ENCODE peak calls at places on chromosomes 5 and 9, in four cellular contexts. One of them, this sample, is unnamed. For H3K4me1, the result is how much of the 10 kb centered on the place peaks cover.

GRCh38 chr5:179265529-179266290 is 79.6 kb downstream of the ADAMTS2 start:
- DNase-seq in fibroblast of lung: peak
- DNase-seq in CD8-positive, alpha-beta T cell: no peak
- DNase-seq in tibial nerve: peak
- DNase-seq in this sample: peak

GRCh38 chr9:114836769-114837168 is 30.9 kb upstream of the TNFSF15 start:
- DNase-seq in fibroblast of lung: no peak
- DNase-seq in CD8-positive, alpha-beta T cell: no peak
- DNase-seq in tibial nerve: no peak
- DNase-seq in this sample: no peak

GRCh38 chr5:144092510-144092909 is 77.9 kb downstream of the YIPF5 start:
- DNase-seq in fibroblast of lung: no peak
- DNase-seq in CD8-positive, alpha-beta T cell: no peak
- DNase-seq in tibial nerve: no peak
- DNase-seq in this sample: no peak

GRCh38 chr9:116899337-116900006 is 212.4 kb downstream of the TRIM32 start:
- DNase-seq in fibroblast of lung: no peak
- DNase-seq in CD8-positive, alpha-beta T cell: no peak
- DNase-seq in tibial nerve: no peak
- DNase-seq in this sample: no peak

GRCh38 chr9:89489548-89490527 is 8.1 kb downstream of the SEMA4D start:
- DNase-seq in fibroblast of lung: no peak
- DNase-seq in CD8-positive, alpha-beta T cell: no peak
- DNase-seq in tibial nerve: no peak
- DNase-seq in this sample: peak

GRCh38 chr5:56725709-56726108 is 89.6 kb upstream of the MAP3K1 start:
- DNase-seq in fibroblast of lung: peak
- DNase-seq in CD8-positive, alpha-beta T cell: no peak
- DNase-seq in tibial nerve: no peak
- DNase-seq in this sample: no peak

GRCh38 chr5:58037899-58038298 is 422.0 kb downstream of the PLK2 start:
- DNase-seq in fibroblast of lung: no peak
- DNase-seq in CD8-positive, alpha-beta T cell: no peak
- DNase-seq in tibial nerve: no peak
- DNase-seq in this sample: no peak

GRCh38 chr5:33936381-33937016 is at the start of gene RXFP3:
- DNase-seq in fibroblast of lung: peak
- DNase-seq in CD8-positive, alpha-beta T cell: no peak
- DNase-seq in tibial nerve: no peak
- DNase-seq in this sample: no peak

GRCh38 chr9:120852240-120853018 is 9.7 kb upstream of the PSMD5 start:
- DNase-seq in fibroblast of lung: no peak
- DNase-seq in CD8-positive, alpha-beta T cell: no peak
- DNase-seq in tibial nerve: no peak
- DNase-seq in this sample: no peak

GRCh38 chr9:89278997-89279739 is 31.8 kb upstream of the CKS2 start:
- DNase-seq in fibroblast of lung: peak
- DNase-seq in CD8-positive, alpha-beta T cell: no peak
- DNase-seq in tibial nerve: no peak
- DNase-seq in this sample: no peak

GRCh38 chr5:139696894-139697658 is 48.9 kb downstream of the CXXC5 start:
- DNase-seq in fibroblast of lung: peak
- DNase-seq in CD8-positive, alpha-beta T cell: no peak
- DNase-seq in tibial nerve: peak
- DNase-seq in this sample: no peak

GRCh38 chr9:34513567-34514214 is 9.1 kb downstream of the ENHO start:
- DNase-seq in fibroblast of lung: no peak
- DNase-seq in CD8-positive, alpha-beta T cell: no peak
- DNase-seq in tibial nerve: no peak
- DNase-seq in this sample: no peak

GRCh38 chr5:119344231-119344630 is 11.6 kb upstream of the TNFAIP8 start:
- DNase-seq in fibroblast of lung: no peak
- DNase-seq in CD8-positive, alpha-beta T cell: no peak
- DNase-seq in tibial nerve: no peak
- DNase-seq in this sample: no peak
- H3K4me1 ChIP-seq in fibroblast of lung: under half
- H3K4me1 ChIP-seq in CD8-positive, alpha-beta T cell: half or more
- H3K4me1 ChIP-seq in tibial nerve: under half
- H3K4me1 ChIP-seq in this sample: half or more

GRCh38 chr9:92611621-92612275 is 58.2 kb downstream of the IPPK start:
- DNase-seq in fibroblast of lung: no peak
- DNase-seq in CD8-positive, alpha-beta T cell: no peak
- DNase-seq in tibial nerve: no peak
- DNase-seq in this sample: no peak
- H3K27ac ChIP-seq in fibroblast of lung: no peak
- H3K27ac ChIP-seq in CD8-positive, alpha-beta T cell: no peak
- H3K27ac ChIP-seq in tibial nerve: no peak
- H3K27ac ChIP-seq in this sample: no peak

GRCh38 chr5:122312670-122312988 is 592 bp downstream of the SNCAIP start:
- DNase-seq in fibroblast of lung: peak
- DNase-seq in CD8-positive, alpha-beta T cell: no peak
- DNase-seq in tibial nerve: no peak
- DNase-seq in this sample: no peak
- H3K4me3 ChIP-seq in fibroblast of lung: peak
- H3K4me3 ChIP-seq in CD8-positive, alpha-beta T cell: no peak
- H3K4me3 ChIP-seq in tibial nerve: peak
- H3K4me3 ChIP-seq in this sample: no peak

GRCh38 chr9:136538599-136539426 is 7.0 kb downstream of the NOTCH1 start:
- DNase-seq in fibroblast of lung: no peak
- DNase-seq in CD8-positive, alpha-beta T cell: no peak
- DNase-seq in tibial nerve: no peak
- DNase-seq in this sample: peak
- H3K4me1 ChIP-seq in fibroblast of lung: under half
- H3K4me1 ChIP-seq in CD8-positive, alpha-beta T cell: half or more
- H3K4me1 ChIP-seq in tibial nerve: half or more
- H3K4me1 ChIP-seq in this sample: half or more

GRCh38 chr5:173671121-173671949 is 54.9 kb upstream of the BOD1 start:
- DNase-seq in fibroblast of lung: peak
- DNase-seq in CD8-positive, alpha-beta T cell: no peak
- DNase-seq in tibial nerve: no peak
- DNase-seq in this sample: no peak

GRCh38 chr5:173670130-173670591 is 53.7 kb upstream of the BOD1 start:
- DNase-seq in fibroblast of lung: peak
- DNase-seq in CD8-positive, alpha-beta T cell: no peak
- DNase-seq in tibial nerve: no peak
- DNase-seq in this sample: no peak

GRCh38 chr5:173668910-173669309 is 52.5 kb upstream of the BOD1 start:
- DNase-seq in fibroblast of lung: no peak
- DNase-seq in CD8-positive, alpha-beta T cell: no peak
- DNase-seq in tibial nerve: no peak
- DNase-seq in this sample: no peak

GRCh38 chr5:173669483-173669882 is 53.0 kb upstream of the BOD1 start:
- DNase-seq in fibroblast of lung: no peak
- DNase-seq in CD8-positive, alpha-beta T cell: no peak
- DNase-seq in tibial nerve: no peak
- DNase-seq in this sample: no peak

DNA sequence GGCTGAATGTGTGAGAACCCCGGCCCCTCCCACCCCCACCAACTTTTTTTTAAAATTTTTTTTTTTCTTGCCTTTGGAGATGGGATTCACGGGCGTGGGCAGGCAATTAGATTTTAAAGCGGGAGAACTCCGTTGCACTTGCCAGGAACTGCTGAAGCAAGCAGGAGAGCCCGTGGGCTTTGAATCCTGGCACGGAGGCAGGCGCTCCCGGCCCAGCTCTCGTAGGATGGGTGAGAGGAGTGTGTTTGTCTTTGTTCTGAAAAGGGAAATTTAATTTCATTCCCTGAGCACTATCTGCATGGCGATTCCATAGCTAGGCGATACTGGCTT is 54.3 kb upstream of the BOD1 start:
- DNase-seq in fibroblast of lung: no peak
- DNase-seq in CD8-positive, alpha-beta T cell: no peak
- DNase-seq in tibial nerve: no peak
- DNase-seq in this sample: no peak
- H3K27ac ChIP-seq in fibroblast of lung: no peak
- H3K27ac ChIP-seq in CD8-positive, alpha-beta T cell: no peak
- H3K27ac ChIP-seq in tibial nerve: peak
- H3K27ac ChIP-seq in this sample: no peak

GRCh38 chr5:96121362-96121761 is 159.7 kb upstream of the ELL2 start:
- DNase-seq in fibroblast of lung: peak
- DNase-seq in CD8-positive, alpha-beta T cell: no peak
- DNase-seq in tibial nerve: no peak
- DNase-seq in this sample: no peak
- H3K4me3 ChIP-seq in fibroblast of lung: no peak
- H3K4me3 ChIP-seq in CD8-positive, alpha-beta T cell: no peak
- H3K4me3 ChIP-seq in tibial nerve: no peak
- H3K4me3 ChIP-seq in this sample: no peak

GRCh38 chr5:95857185-95857945 is 34.8 kb upstream of the GLRX start:
- DNase-seq in fibroblast of lung: peak
- DNase-seq in CD8-positive, alpha-beta T cell: no peak
- DNase-seq in tibial nerve: peak
- DNase-seq in this sample: no peak

GRCh38 chr5:95861221-95861857 is 38.8 kb upstream of the GLRX start:
- DNase-seq in fibroblast of lung: peak
- DNase-seq in CD8-positive, alpha-beta T cell: no peak
- DNase-seq in tibial nerve: peak
- DNase-seq in this sample: no peak

GRCh38 chr5:95858023-95858461 is 35.5 kb upstream of the GLRX start:
- DNase-seq in fibroblast of lung: peak
- DNase-seq in CD8-positive, alpha-beta T cell: no peak
- DNase-seq in tibial nerve: peak
- DNase-seq in this sample: no peak

GRCh38 chr5:95858661-95859326 is 36.3 kb upstream of the GLRX start:
- DNase-seq in fibroblast of lung: peak
- DNase-seq in CD8-positive, alpha-beta T cell: peak
- DNase-seq in tibial nerve: peak
- DNase-seq in this sample: peak

DNA sequence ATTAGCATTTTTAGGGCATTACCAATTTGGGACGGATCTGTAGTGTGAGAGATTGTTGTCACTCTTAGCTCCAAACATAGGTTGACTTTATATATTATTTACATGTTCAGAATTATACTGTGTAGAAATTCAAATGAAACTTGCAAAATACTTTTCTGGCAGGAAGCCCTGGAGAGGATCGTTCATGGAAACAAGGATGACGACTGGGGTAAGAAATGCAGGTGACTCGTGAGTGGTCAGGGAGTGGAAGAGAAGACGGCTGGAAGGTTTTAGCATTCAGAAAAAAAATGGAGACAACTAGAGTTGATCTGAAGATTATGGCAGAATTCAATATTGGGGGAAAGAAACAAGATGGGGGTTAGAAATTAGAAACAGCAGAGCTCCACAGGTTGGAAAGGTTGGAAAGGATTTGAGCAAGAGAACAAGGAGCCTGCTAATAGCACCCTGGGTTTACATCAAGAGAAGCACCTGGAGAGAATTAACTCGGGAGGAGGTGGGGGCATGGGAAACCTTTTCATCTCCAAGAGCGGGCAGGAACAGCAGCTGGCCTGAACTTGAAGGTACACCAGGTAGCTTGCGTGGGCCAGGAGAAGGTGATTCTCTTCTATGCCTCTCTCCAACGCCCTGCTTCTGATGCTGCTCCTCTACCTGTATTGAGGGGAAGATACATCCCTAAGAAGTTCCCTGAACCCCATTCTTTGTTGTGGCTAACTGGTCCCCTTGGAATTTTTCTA is 37.0 kb upstream of the GLRX start:
- DNase-seq in fibroblast of lung: no peak
- DNase-seq in CD8-positive, alpha-beta T cell: no peak
- DNase-seq in tibial nerve: no peak
- DNase-seq in this sample: no peak
- H3K4me1 ChIP-seq in fibroblast of lung: half or more
- H3K4me1 ChIP-seq in CD8-positive, alpha-beta T cell: under half
- H3K4me1 ChIP-seq in tibial nerve: half or more
- H3K4me1 ChIP-seq in this sample: under half

GRCh38 chr9:134732392-134733110 is 90.9 kb downstream of the COL5A1 start:
- DNase-seq in fibroblast of lung: peak
- DNase-seq in CD8-positive, alpha-beta T cell: no peak
- DNase-seq in tibial nerve: peak
- DNase-seq in this sample: no peak
- H3K27ac ChIP-seq in fibroblast of lung: no peak
- H3K27ac ChIP-seq in CD8-positive, alpha-beta T cell: no peak
- H3K27ac ChIP-seq in tibial nerve: peak
- H3K27ac ChIP-seq in this sample: no peak

DNA sequence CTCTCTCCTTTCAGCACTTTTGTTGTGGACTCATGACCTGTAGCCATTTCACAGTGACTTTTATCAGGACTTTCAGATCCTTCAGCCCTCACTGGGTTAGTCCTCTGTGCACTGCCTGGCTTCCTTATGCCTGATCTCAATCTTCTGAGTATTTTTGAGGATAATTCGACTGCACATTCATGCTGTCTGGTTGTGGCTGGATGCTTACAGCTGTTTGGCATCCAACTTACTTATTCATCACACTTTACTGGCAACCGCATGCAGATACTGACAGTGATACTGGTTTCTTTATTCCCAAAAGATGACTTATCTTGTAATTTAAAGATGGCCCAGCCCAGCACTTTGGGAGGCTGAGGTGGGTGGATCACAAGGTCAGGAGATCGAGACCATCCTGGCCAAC is 293.4 kb downstream of the MAN2A1 start:
- DNase-seq in fibroblast of lung: no peak
- DNase-seq in CD8-positive, alpha-beta T cell: no peak
- DNase-seq in tibial nerve: no peak
- DNase-seq in this sample: no peak
- H3K4me3 ChIP-seq in fibroblast of lung: no peak
- H3K4me3 ChIP-seq in CD8-positive, alpha-beta T cell: no peak
- H3K4me3 ChIP-seq in tibial nerve: no peak
- H3K4me3 ChIP-seq in this sample: no peak

DNA sequence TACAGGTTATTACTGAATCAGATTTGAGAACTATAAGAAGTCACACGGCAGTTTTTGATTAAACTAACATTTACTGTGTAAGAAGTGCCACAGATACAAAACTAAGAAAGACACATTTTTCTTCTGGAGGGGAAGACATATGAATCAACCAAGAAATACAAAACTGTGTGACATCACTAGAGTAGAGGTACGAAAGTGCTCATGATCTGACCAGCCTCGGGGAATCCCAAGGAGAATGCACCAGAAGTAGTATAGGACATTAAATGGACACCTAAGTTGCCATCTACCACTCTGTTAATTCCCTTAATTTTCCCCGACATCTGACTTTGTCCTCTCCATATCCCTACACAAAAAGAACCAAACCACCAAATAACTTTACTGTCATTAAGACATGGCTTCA is 5.3 kb upstream of the IFNK start:
- DNase-seq in fibroblast of lung: no peak
- DNase-seq in CD8-positive, alpha-beta T cell: no peak
- DNase-seq in tibial nerve: no peak
- DNase-seq in this sample: no peak
- H3K4me1 ChIP-seq in fibroblast of lung: under half
- H3K4me1 ChIP-seq in CD8-positive, alpha-beta T cell: under half
- H3K4me1 ChIP-seq in tibial nerve: under half
- H3K4me1 ChIP-seq in this sample: under half

This sample was measured in naive thymus-derived CD4-positive, alpha-beta T cell.